ENCODE peak calls at places on chromosomes 16 and 17, in eight cellular contexts. One of them, this sample, is unnamed.
A peak's percentile ranks its signal among the peaks of the same experiment; 100 is the strongest.

GRCh38 chr17:69175812-69176517 is 34.3 kb upstream of the ABCA6 start:
- DNase-seq in CD8-positive, alpha-beta memory T cell: no peak
- DNase-seq in heart right ventricle: no peak
- DNase-seq in body of pancreas: no peak
- DNase-seq in lung: no peak
- DNase-seq in fibroblast of lung: peak; percentile 91
- DNase-seq in dorsolateral prefrontal cortex: no peak
- DNase-seq in CD4-positive, alpha-beta T cell: no peak
- DNase-seq in this sample: no peak

GRCh38 chr16:23950898-23951297 is 115.1 kb downstream of the PRKCB start:
- DNase-seq in CD8-positive, alpha-beta memory T cell: no peak
- DNase-seq in heart right ventricle: no peak
- DNase-seq in body of pancreas: no peak
- DNase-seq in lung: no peak
- DNase-seq in fibroblast of lung: no peak
- DNase-seq in dorsolateral prefrontal cortex: peak; percentile 52
- DNase-seq in CD4-positive, alpha-beta T cell: no peak
- DNase-seq in this sample: no peak

GRCh38 chr16:71441348-71441781 is 489 bp downstream of the TLE7 start:
- DNase-seq in CD8-positive, alpha-beta memory T cell: no peak
- DNase-seq in heart right ventricle: no peak
- DNase-seq in body of pancreas: no peak
- DNase-seq in lung: no peak
- DNase-seq in fibroblast of lung: no peak
- DNase-seq in dorsolateral prefrontal cortex: no peak
- DNase-seq in CD4-positive, alpha-beta T cell: no peak
- DNase-seq in this sample: no peak

GRCh38 chr17:2982854-2983636 is 80.4 kb downstream of the OR1D5 start:
- DNase-seq in CD8-positive, alpha-beta memory T cell: no peak
- DNase-seq in heart right ventricle: peak; percentile 80
- DNase-seq in body of pancreas: peak; percentile 54
- DNase-seq in lung: peak; percentile 53
- DNase-seq in fibroblast of lung: peak; percentile 76
- DNase-seq in dorsolateral prefrontal cortex: peak; percentile 87
- DNase-seq in CD4-positive, alpha-beta T cell: no peak
- DNase-seq in this sample: peak; percentile 80

GRCh38 chr17:75845058-75845711 is 981 bp upstream of the UNC13D start:
- DNase-seq in CD8-positive, alpha-beta memory T cell: peak; percentile 37
- DNase-seq in heart right ventricle: peak; percentile 86
- DNase-seq in body of pancreas: peak; percentile 98
- DNase-seq in lung: peak; percentile 90
- DNase-seq in fibroblast of lung: peak; percentile 56
- DNase-seq in dorsolateral prefrontal cortex: peak; percentile 48
- DNase-seq in CD4-positive, alpha-beta T cell: no peak
- DNase-seq in this sample: peak; percentile 68

GRCh38 chr16:69595127-69596036 is 29.6 kb downstream of the NFAT5 start:
- DNase-seq in CD8-positive, alpha-beta memory T cell: no peak
- DNase-seq in heart right ventricle: no peak
- DNase-seq in body of pancreas: no peak
- DNase-seq in lung: no peak
- DNase-seq in fibroblast of lung: peak; percentile 56
- DNase-seq in dorsolateral prefrontal cortex: no peak
- DNase-seq in CD4-positive, alpha-beta T cell: no peak
- DNase-seq in this sample: no peak

GRCh38 chr16:65119905-65120341 is 1.9 kb downstream of the CDH11 start:
- DNase-seq in CD8-positive, alpha-beta memory T cell: no peak
- DNase-seq in heart right ventricle: no peak
- DNase-seq in body of pancreas: no peak
- DNase-seq in lung: no peak
- DNase-seq in fibroblast of lung: peak; percentile 87
- DNase-seq in dorsolateral prefrontal cortex: peak; percentile 45
- DNase-seq in CD4-positive, alpha-beta T cell: no peak
- DNase-seq in this sample: no peak

GRCh38 chr17:8964801-8965393 is 610 bp downstream of the PIK3R5 start:
- DNase-seq in CD8-positive, alpha-beta memory T cell: peak; percentile 43
- DNase-seq in heart right ventricle: no peak
- DNase-seq in body of pancreas: no peak
- DNase-seq in lung: peak; percentile 46
- DNase-seq in fibroblast of lung: no peak
- DNase-seq in dorsolateral prefrontal cortex: no peak
- DNase-seq in CD4-positive, alpha-beta T cell: no peak
- DNase-seq in this sample: no peak

GRCh38 chr17:1742371-1743093 is at the start of gene SERPINF2:
- DNase-seq in CD8-positive, alpha-beta memory T cell: no peak
- DNase-seq in heart right ventricle: no peak
- DNase-seq in body of pancreas: no peak
- DNase-seq in lung: no peak
- DNase-seq in fibroblast of lung: no peak
- DNase-seq in dorsolateral prefrontal cortex: no peak
- DNase-seq in CD4-positive, alpha-beta T cell: no peak
- DNase-seq in this sample: no peak

GRCh38 chr17:51045616-51046526 is 74.8 kb downstream of the SPAG9 start:
- DNase-seq in CD8-positive, alpha-beta memory T cell: no peak
- DNase-seq in heart right ventricle: no peak
- DNase-seq in body of pancreas: no peak
- DNase-seq in lung: no peak
- DNase-seq in fibroblast of lung: peak; percentile 73
- DNase-seq in dorsolateral prefrontal cortex: no peak
- DNase-seq in CD4-positive, alpha-beta T cell: no peak
- DNase-seq in this sample: no peak

GRCh38 chr17:7307686-7308624 is 527 bp downstream of the EIF5A start:
- DNase-seq in CD8-positive, alpha-beta memory T cell: no peak
- DNase-seq in heart right ventricle: peak; percentile 64
- DNase-seq in body of pancreas: peak; percentile 47
- DNase-seq in lung: peak; percentile 53
- DNase-seq in fibroblast of lung: no peak
- DNase-seq in dorsolateral prefrontal cortex: peak; percentile 32
- DNase-seq in CD4-positive, alpha-beta T cell: peak; percentile 36
- DNase-seq in this sample: peak; percentile 48

GRCh38 chr17:8420041-8420934 is 15.4 kb upstream of the NDEL1 start:
- DNase-seq in CD8-positive, alpha-beta memory T cell: no peak
- DNase-seq in heart right ventricle: peak; percentile 31
- DNase-seq in body of pancreas: peak; percentile 96
- DNase-seq in lung: peak; percentile 84
- DNase-seq in fibroblast of lung: peak; percentile 59
- DNase-seq in dorsolateral prefrontal cortex: no peak
- DNase-seq in CD4-positive, alpha-beta T cell: no peak
- DNase-seq in this sample: no peak

GRCh38 chr16:81675662-81676535 is 103.2 kb upstream of the PLCG2 start:
- DNase-seq in CD8-positive, alpha-beta memory T cell: no peak
- DNase-seq in heart right ventricle: no peak
- DNase-seq in body of pancreas: no peak
- DNase-seq in lung: no peak
- DNase-seq in fibroblast of lung: no peak
- DNase-seq in dorsolateral prefrontal cortex: no peak
- DNase-seq in CD4-positive, alpha-beta T cell: no peak
- DNase-seq in this sample: no peak

GRCh38 chr16:11264155-11264832 is 4.8 kb downstream of the TNP2 start:
- DNase-seq in CD8-positive, alpha-beta memory T cell: no peak
- DNase-seq in heart right ventricle: no peak
- DNase-seq in body of pancreas: no peak
- DNase-seq in lung: no peak
- DNase-seq in fibroblast of lung: no peak
- DNase-seq in dorsolateral prefrontal cortex: no peak
- DNase-seq in CD4-positive, alpha-beta T cell: no peak
- DNase-seq in this sample: no peak

GRCh38 chr16:72985148-72985882 is 62.6 kb downstream of the ZFHX3 start:
- DNase-seq in CD8-positive, alpha-beta memory T cell: no peak
- DNase-seq in heart right ventricle: peak; percentile 54
- DNase-seq in body of pancreas: no peak
- DNase-seq in lung: no peak
- DNase-seq in fibroblast of lung: peak; percentile 56
- DNase-seq in dorsolateral prefrontal cortex: no peak
- DNase-seq in CD4-positive, alpha-beta T cell: no peak
- DNase-seq in this sample: no peak

GRCh38 chr16:1520461-1520860 is 13.0 kb upstream of the TMEM204 start:
- DNase-seq in CD8-positive, alpha-beta memory T cell: no peak
- DNase-seq in heart right ventricle: peak; percentile 7
- DNase-seq in body of pancreas: no peak
- DNase-seq in lung: no peak
- DNase-seq in fibroblast of lung: no peak
- DNase-seq in dorsolateral prefrontal cortex: no peak
- DNase-seq in CD4-positive, alpha-beta T cell: no peak
- DNase-seq in this sample: no peak
- H3K27ac ChIP-seq in CD8-positive, alpha-beta memory T cell: no peak overlapping the region
- H3K27ac ChIP-seq in heart right ventricle: no peak overlapping the region
- H3K27ac ChIP-seq in body of pancreas: no peak overlapping the region
- H3K27ac ChIP-seq in lung: no peak overlapping the region
- H3K27ac ChIP-seq in fibroblast of lung: no peak overlapping the region
- H3K27ac ChIP-seq in dorsolateral prefrontal cortex: no peak overlapping the region
- H3K27ac ChIP-seq in CD4-positive, alpha-beta T cell: no peak overlapping the region
- H3K27ac ChIP-seq in this sample: no peak overlapping the region

DNA sequence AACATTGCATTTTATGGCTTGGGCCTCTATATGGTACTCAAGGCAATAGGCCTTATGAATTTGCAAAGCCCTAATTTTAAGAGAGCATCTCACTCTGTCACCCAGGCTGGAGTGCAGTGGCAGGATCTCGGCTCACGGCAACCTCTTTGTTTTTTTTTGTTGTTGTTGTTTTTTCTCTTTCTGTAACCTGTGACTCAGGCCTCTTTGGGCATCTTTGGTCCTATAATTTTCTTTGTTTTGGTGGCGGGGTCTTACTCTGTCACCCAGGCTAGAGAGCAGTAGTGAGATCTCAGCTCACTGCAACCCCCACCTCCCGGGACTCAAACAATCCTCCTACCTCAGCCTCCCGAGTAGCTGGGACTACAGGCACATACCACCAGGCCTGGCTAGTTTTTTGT is 21.8 kb upstream of the HERPUD1 start:
- DNase-seq in CD8-positive, alpha-beta memory T cell: no peak
- DNase-seq in heart right ventricle: no peak
- DNase-seq in body of pancreas: no peak
- DNase-seq in lung: no peak
- DNase-seq in fibroblast of lung: no peak
- DNase-seq in dorsolateral prefrontal cortex: no peak
- DNase-seq in CD4-positive, alpha-beta T cell: no peak
- DNase-seq in this sample: no peak
- H3K27ac ChIP-seq in CD8-positive, alpha-beta memory T cell: no peak overlapping the region
- H3K27ac ChIP-seq in heart right ventricle: peak overlapping the region; percentile 54
- H3K27ac ChIP-seq in body of pancreas: no peak overlapping the region
- H3K27ac ChIP-seq in lung: no peak overlapping the region
- H3K27ac ChIP-seq in fibroblast of lung: no peak overlapping the region
- H3K27ac ChIP-seq in dorsolateral prefrontal cortex: no peak overlapping the region
- H3K27ac ChIP-seq in CD4-positive, alpha-beta T cell: no peak overlapping the region
- H3K27ac ChIP-seq in this sample: peak overlapping the region; percentile 33

GRCh38 chr16:643050-643368 is 1.4 kb downstream of the MCRIP2 start:
- DNase-seq in CD8-positive, alpha-beta memory T cell: no peak
- DNase-seq in heart right ventricle: no peak
- DNase-seq in body of pancreas: no peak
- DNase-seq in lung: no peak
- DNase-seq in fibroblast of lung: no peak
- DNase-seq in dorsolateral prefrontal cortex: no peak
- DNase-seq in CD4-positive, alpha-beta T cell: no peak
- DNase-seq in this sample: no peak
- H3K27ac ChIP-seq in CD8-positive, alpha-beta memory T cell: peak overlapping the region; percentile 47
- H3K27ac ChIP-seq in heart right ventricle: peak overlapping the region; percentile 99
- H3K27ac ChIP-seq in body of pancreas: peak overlapping the region; percentile 89
- H3K27ac ChIP-seq in lung: peak overlapping the region; percentile 96
- H3K27ac ChIP-seq in fibroblast of lung: no peak overlapping the region
- H3K27ac ChIP-seq in dorsolateral prefrontal cortex: peak overlapping the region; percentile 77
- H3K27ac ChIP-seq in CD4-positive, alpha-beta T cell: no peak overlapping the region
- H3K27ac ChIP-seq in this sample: peak overlapping the region; percentile 61

DNA sequence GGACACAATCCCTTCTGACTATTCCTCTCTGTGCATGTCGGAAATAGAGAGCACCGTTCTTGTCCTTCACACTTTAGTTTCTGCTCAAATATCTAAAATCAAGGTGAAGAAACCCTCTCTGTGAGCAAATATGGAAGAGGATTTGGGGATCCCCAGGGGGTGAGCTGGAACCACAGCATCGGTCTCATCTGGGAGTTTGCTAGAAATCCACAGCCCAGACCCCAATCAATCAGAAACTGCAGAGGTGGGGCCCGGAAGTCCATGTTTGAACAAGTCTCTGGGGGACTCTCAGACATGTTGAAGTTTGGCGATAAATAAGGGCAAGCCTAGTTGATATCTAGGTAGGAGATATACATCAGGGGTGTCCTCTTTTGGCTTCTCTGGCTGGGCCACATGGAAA is 168.2 kb upstream of the FOXF1 start:
- DNase-seq in CD8-positive, alpha-beta memory T cell: no peak
- DNase-seq in heart right ventricle: no peak
- DNase-seq in body of pancreas: no peak
- DNase-seq in lung: no peak
- DNase-seq in fibroblast of lung: no peak
- DNase-seq in dorsolateral prefrontal cortex: no peak
- DNase-seq in CD4-positive, alpha-beta T cell: no peak
- DNase-seq in this sample: no peak
- H3K27ac ChIP-seq in CD8-positive, alpha-beta memory T cell: no peak overlapping the region
- H3K27ac ChIP-seq in heart right ventricle: no peak overlapping the region
- H3K27ac ChIP-seq in body of pancreas: no peak overlapping the region
- H3K27ac ChIP-seq in lung: no peak overlapping the region
- H3K27ac ChIP-seq in fibroblast of lung: no peak overlapping the region
- H3K27ac ChIP-seq in dorsolateral prefrontal cortex: no peak overlapping the region
- H3K27ac ChIP-seq in CD4-positive, alpha-beta T cell: no peak overlapping the region
- H3K27ac ChIP-seq in this sample: no peak overlapping the region

DNA sequence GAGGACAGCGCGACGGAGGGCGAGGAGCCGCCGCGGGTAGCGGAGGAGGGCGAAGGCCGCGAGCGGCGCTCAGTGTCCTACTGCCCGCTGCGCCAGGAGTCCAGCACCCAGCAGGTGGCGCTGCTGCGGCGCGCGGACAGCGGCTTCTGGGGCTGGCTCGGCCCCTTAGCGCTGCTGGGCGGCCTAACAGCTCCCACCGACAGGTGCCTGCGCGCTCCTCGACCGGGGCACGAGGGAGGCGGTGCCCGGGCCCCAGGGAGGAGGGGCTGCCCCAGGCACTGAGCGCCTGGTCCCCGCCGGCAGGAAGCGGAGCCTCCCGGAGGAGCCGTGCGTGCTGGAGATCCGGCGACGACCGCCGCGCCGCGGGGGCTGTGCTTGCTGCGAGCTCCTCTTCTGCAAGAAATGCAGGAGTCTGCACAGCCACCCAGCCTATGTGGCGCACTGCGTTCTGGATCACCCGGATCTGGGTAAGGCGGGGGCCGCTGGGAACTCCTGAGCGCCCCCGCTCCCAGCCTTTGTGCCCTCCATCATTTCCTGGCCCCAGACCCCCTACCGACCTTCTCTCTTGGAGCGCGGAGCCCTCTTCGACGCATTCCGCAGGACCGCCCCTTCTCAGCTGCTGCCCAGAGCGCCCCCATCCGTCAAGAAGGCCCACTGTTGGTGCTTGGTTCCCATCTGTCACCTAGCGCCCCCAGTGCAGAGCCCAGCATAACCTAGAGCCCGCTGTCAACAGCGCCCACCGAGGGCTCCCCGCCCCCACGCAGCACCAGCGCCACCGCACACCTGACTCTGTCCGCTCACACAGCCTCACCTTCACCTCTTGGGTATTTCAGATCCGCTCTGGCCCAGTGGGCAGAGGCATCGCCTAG is 3.7 kb downstream of the C17orf50 start:
- DNase-seq in CD8-positive, alpha-beta memory T cell: peak; percentile 83
- DNase-seq in heart right ventricle: peak; percentile 91
- DNase-seq in body of pancreas: peak; percentile 91
- DNase-seq in lung: peak; percentile 86
- DNase-seq in fibroblast of lung: peak; percentile 75
- DNase-seq in dorsolateral prefrontal cortex: peak; percentile 66
- DNase-seq in CD4-positive, alpha-beta T cell: peak; percentile 75
- DNase-seq in this sample: peak; percentile 69
- H3K27ac ChIP-seq in CD8-positive, alpha-beta memory T cell: peak overlapping the region; percentile 17
- H3K27ac ChIP-seq in heart right ventricle: no peak overlapping the region
- H3K27ac ChIP-seq in body of pancreas: peak overlapping the region; percentile 55
- H3K27ac ChIP-seq in lung: no peak overlapping the region
- H3K27ac ChIP-seq in fibroblast of lung: no peak overlapping the region
- H3K27ac ChIP-seq in dorsolateral prefrontal cortex: peak overlapping the region; percentile 67
- H3K27ac ChIP-seq in CD4-positive, alpha-beta T cell: peak overlapping the region; percentile 23
- H3K27ac ChIP-seq in this sample: peak overlapping the region; percentile 26